ENCODE peak calls at places on chromosomes 6 and 20, in eight cellular contexts. L is HCT116, J is SK-N-SH, A is H1, T is GM12878, Q is HepG2, G is K562, H is endothelial cell of umbilical vein. P is an unnamed sample.

GRCh38 chr6:54291738-54292137 is 16.5 kb upstream of the TINAG start:
- DNase-seq in L (no peak), J (no peak), A (no peak), T (peak), Q (no peak), G (no peak), H (peak), P (no peak)

GRCh38 chr6:133241901-133242760 is 974 bp downstream of the EYA4 start:
- DNase-seq in L (no peak), J (peak), A (no peak), T (no peak), Q (no peak), G (no peak), H (peak), P (peak)

GRCh38 chr20:10550204-10551118 is 115.4 kb downstream of the SLX4IP start:
- DNase-seq in L (no peak), J (no peak), A (no peak), T (no peak), Q (no peak), G (no peak), H (no peak), P (no peak)

GRCh38 chr6:106103728-106104109 is 17.6 kb downstream of the PRDM1 start:
- DNase-seq in L (no peak), J (no peak), A (no peak), T (no peak), Q (no peak), G (no peak), H (no peak), P (no peak)

GRCh38 chr20:31710423-31711250 is 12.0 kb downstream of the BCL2L1 start:
- DNase-seq in L (no peak), J (no peak), A (no peak), T (no peak), Q (no peak), G (no peak), H (no peak), P (no peak)

GRCh38 chr20:44702776-44703175 is 12.4 kb upstream of the CCN5 start:
- DNase-seq in L (no peak), J (no peak), A (no peak), T (no peak), Q (no peak), G (no peak), H (peak), P (no peak)

GRCh38 chr6:36954262-36954931 is at the start of gene PI16:
- DNase-seq in L (no peak), J (no peak), A (no peak), T (no peak), Q (no peak), G (peak), H (no peak), P (no peak)

GRCh38 chr6:39289490-39289889 is 24.7 kb downstream of the KCNK17 start:
- DNase-seq in L (no peak), J (no peak), A (no peak), T (no peak), Q (no peak), G (no peak), H (no peak), P (no peak)

GRCh38 chr20:32635764-32636163 is 38.0 kb downstream of the C20orf203 start:
- DNase-seq in L (no peak), J (no peak), A (no peak), T (no peak), Q (no peak), G (no peak), H (no peak), P (no peak)

GRCh38 chr6:74448850-74449249 is 752.8 kb downstream of the CD109 start:
- DNase-seq in L (no peak), J (no peak), A (no peak), T (no peak), Q (no peak), G (no peak), H (no peak), P (no peak)

GRCh38 chr6:140101818-140102217 is 727.4 kb upstream of the CITED2 start:
- DNase-seq in L (no peak), J (no peak), A (no peak), T (no peak), Q (no peak), G (no peak), H (no peak), P (no peak)

GRCh38 chr20:17444091-17444490 is 87.1 kb downstream of the BFSP1 start:
- DNase-seq in L (no peak), J (no peak), A (no peak), T (no peak), Q (peak), G (no peak), H (no peak), P (no peak)

GRCh38 chr6:6766230-6766905 is 177.8 kb downstream of the LY86 start:
- DNase-seq in L (no peak), J (no peak), A (no peak), T (no peak), Q (no peak), G (no peak), H (no peak), P (no peak)

GRCh38 chr6:11023032-11023431 is 21.1 kb downstream of the ELOVL2 start:
- DNase-seq in L (no peak), J (no peak), A (no peak), T (no peak), Q (no peak), G (no peak), H (no peak), P (no peak)

GRCh38 chr20:22762576-22763256 is 178.3 kb upstream of the FOXA2 start:
- DNase-seq in L (no peak), J (no peak), A (no peak), T (no peak), Q (no peak), G (no peak), H (no peak), P (no peak)

GRCh38 chr20:5662769-5663168 is 87.4 kb upstream of the SHLD1 start:
- DNase-seq in L (no peak), J (no peak), A (no peak), T (no peak), Q (no peak), G (no peak), H (no peak), P (no peak)

GRCh38 chr20:61732511-61733210 is 333.0 kb downstream of the TAF4 start:
- DNase-seq in L (no peak), J (no peak), A (no peak), T (no peak), Q (no peak), G (no peak), H (no peak), P (no peak)

GRCh38 chr20:5268449-5268848 is 48.3 kb downstream of the PROKR2 start:
- DNase-seq in L (no peak), J (no peak), A (no peak), T (no peak), Q (no peak), G (no peak), H (no peak), P (no peak)

GRCh38 chr6:102488729-102489128 is 1095.2 kb downstream of the GRIK2 start:
- DNase-seq in L (no peak), J (no peak), A (no peak), T (no peak), Q (no peak), G (no peak), H (no peak), P (no peak)

GRCh38 chr6:106159531-106159940 is 73.4 kb downstream of the PRDM1 start:
- DNase-seq in L (peak), J (no peak), A (no peak), T (no peak), Q (no peak), G (no peak), H (no peak), P (no peak)

GRCh38 chr6:110875548-110876169 is 1.1 kb downstream of the AMD1 start:
- DNase-seq in L (no peak), J (peak), A (peak), T (no peak), Q (no peak), G (peak), H (peak), P (no peak)

GRCh38 chr6:8437813-8438212 is 2.5 kb upstream of the SLC35B3 start:
- DNase-seq in L (no peak), J (no peak), A (no peak), T (no peak), Q (peak), G (no peak), H (no peak), P (no peak)

GRCh38 chr6:28985396-28986164 is 19.5 kb downstream of the ZNF311 start:
- DNase-seq in L (peak), J (peak), A (peak), T (no peak), Q (peak), G (no peak), H (peak), P (peak)

GRCh38 chr6:106974999-106975698 is 620 bp upstream of the CD24 start:
- DNase-seq in L (no peak), J (peak), A (peak), T (no peak), Q (no peak), G (peak), H (no peak), P (no peak)

GRCh38 chr20:64160118-64160517 is 4.1 kb upstream of the MYT1 start:
- DNase-seq in L (no peak), J (no peak), A (no peak), T (no peak), Q (no peak), G (no peak), H (no peak), P (no peak)

GRCh38 chr6:45049188-45049843 is 278.8 kb upstream of the RUNX2 start:
- DNase-seq in L (no peak), J (no peak), A (no peak), T (no peak), Q (peak), G (no peak), H (peak), P (no peak)

GRCh38 chr6:45057711-45058110 is 270.4 kb upstream of the RUNX2 start:
- DNase-seq in L (no peak), J (no peak), A (no peak), T (no peak), Q (no peak), G (no peak), H (no peak), P (no peak)

GRCh38 chr6:45052325-45052724 is 275.8 kb upstream of the RUNX2 start:
- DNase-seq in L (no peak), J (no peak), A (no peak), T (no peak), Q (no peak), G (no peak), H (no peak), P (no peak)

DNA sequence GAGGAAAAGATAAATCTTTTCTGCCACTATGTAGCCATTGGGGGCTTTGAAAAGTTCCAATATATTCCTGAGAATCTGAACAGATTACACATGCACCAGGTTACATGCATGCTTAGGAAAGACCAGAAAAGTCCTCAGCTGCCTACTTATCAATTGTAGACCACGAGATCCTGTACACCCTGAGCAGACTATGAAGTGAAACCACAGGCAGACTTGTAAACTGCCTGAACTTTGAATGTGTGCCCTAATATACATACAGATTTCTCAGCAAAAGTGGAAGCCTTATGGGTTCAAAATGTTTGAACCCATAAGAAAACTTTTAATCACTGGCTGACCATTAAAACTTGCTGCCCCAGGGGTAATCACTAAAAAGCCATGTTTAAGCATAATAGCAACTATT is 273.5 kb upstream of the RUNX2 start:
- DNase-seq in L (no peak), J (no peak), A (no peak), T (no peak), Q (no peak), G (no peak), H (no peak), P (no peak)
- H3K9ac ChIP-seq in L (no peak), J (no peak), A (no peak), T (no peak), Q (no peak), G (no peak), H (no peak), P (no peak)

GRCh38 chr6:90194371-90194841 is 102.2 kb downstream of the BACH2 start:
- DNase-seq in L (no peak), J (peak), A (no peak), T (no peak), Q (no peak), G (no peak), H (peak), P (no peak)
- TF ChIP-seq POLR2AphosphoS5 in L (no peak), J (peak), A (no peak), T (no peak), Q (no peak), G (no peak), H (no peak), P (no peak)

GRCh38 chr6:43972915-43973304 is 154.3 kb downstream of the MRPL14 start:
- DNase-seq in L (no peak), J (no peak), A (no peak), T (no peak), Q (no peak), G (no peak), H (peak), P (peak)

GRCh38 chr6:43971776-43972126 is 155.5 kb downstream of the MRPL14 start:
- DNase-seq in L (no peak), J (no peak), A (peak), T (no peak), Q (no peak), G (no peak), H (no peak), P (peak)

GRCh38 chr6:43973351-43973750 is 153.9 kb downstream of the MRPL14 start:
- DNase-seq in L (no peak), J (no peak), A (no peak), T (no peak), Q (no peak), G (no peak), H (no peak), P (no peak)

GRCh38 chr6:43970913-43971775 is 156.1 kb downstream of the MRPL14 start:
- DNase-seq in L (no peak), J (no peak), A (peak), T (no peak), Q (no peak), G (peak), H (no peak), P (no peak)

DNA sequence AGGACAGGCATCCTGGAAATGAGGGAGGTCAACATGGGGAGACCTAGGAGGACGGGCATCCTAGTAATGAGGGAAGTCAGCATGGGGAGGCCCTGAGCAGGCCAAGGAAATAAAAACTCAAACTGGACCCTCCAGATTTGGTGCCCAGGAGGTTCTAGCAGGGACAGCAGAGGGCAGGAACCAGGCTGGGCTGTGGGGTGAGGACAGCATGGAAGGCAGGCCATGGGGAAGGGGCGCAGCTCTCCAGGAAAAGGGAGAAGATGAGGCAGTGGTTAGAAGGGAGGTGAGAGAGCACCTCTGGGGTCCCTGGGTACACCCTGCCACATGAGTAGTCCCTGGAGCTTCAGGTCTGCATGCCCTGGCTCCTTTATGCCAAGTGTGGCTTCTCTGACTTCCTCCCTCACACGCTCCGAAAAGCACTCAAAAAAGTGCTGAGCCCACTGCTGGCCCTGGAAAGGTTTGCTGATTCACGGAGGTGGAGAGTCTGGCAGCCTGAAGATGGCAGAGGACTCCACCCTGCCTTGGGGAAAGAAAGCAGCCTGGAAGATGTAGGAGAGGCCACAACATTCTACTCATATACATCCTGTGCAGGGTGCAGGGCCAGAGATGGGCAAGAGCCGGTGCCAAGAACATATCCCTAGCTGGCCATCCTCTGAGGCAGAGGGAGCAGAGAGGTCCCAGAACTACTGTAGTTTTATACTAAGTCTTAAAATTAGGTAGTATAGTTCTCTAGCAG is 154.9 kb downstream of the MRPL14 start:
- DNase-seq in L (no peak), J (no peak), A (no peak), T (no peak), Q (no peak), G (no peak), H (no peak), P (peak)
- H3K27ac ChIP-seq in L (no peak), J (peak), A (no peak), T (no peak), Q (no peak), G (peak), H (no peak), P (peak)

DNA sequence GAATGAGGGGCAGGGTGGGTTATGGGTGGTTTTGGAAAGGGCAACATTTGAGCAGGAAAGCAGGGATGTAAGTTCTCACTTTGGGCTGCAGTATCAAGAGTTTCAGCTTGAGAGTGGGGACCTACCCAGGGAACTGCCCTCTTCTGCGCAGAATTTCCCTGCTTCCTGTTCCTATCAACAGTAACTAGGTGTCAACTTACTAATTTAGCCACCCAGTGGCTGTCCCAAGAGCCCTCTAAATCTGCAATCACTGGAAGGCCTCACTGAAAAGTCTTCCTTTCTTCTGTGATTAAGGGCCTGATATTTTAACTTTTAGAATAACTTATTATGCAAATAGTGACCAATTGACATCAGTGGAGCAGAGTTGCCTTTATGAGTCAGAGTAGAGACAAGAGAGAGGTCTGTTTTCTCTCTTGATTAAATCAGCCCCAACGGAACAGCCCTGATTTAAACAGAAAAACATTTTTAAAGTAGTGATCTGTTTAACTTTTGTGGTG is 118.2 kb upstream of the RIPOR2 start:
- DNase-seq in L (no peak), J (no peak), A (no peak), T (no peak), Q (no peak), G (no peak), H (peak), P (no peak)
- H3K9ac ChIP-seq in L (no peak), J (peak), A (no peak), T (no peak), Q (no peak), G (no peak), H (no peak), P (no peak)

GRCh38 chr20:53753880-53754459 is 160.3 kb upstream of the ZNF217 start:
- DNase-seq in L (no peak), J (no peak), A (no peak), T (no peak), Q (peak), G (no peak), H (no peak), P (no peak)

GRCh38 chr20:53752583-53752970 is 158.9 kb upstream of the ZNF217 start:
- DNase-seq in L (no peak), J (no peak), A (no peak), T (no peak), Q (no peak), G (no peak), H (no peak), P (no peak)

GRCh38 chr20:53750827-53751393 is 157.3 kb upstream of the ZNF217 start:
- DNase-seq in L (no peak), J (peak), A (no peak), T (peak), Q (no peak), G (peak), H (peak), P (peak)

GRCh38 chr20:53751394-53752368 is 158.0 kb upstream of the ZNF217 start:
- DNase-seq in L (no peak), J (no peak), A (no peak), T (peak), Q (no peak), G (no peak), H (peak), P (no peak)

GRCh38 chr20:53752971-53753879 is 159.6 kb upstream of the ZNF217 start:
- DNase-seq in L (no peak), J (no peak), A (no peak), T (no peak), Q (no peak), G (peak), H (no peak), P (no peak)
- TF ChIP-seq POLR2AphosphoS5 in L (peak), J (no peak), A (peak), T (no peak), Q (no peak), G (peak), H (no peak), P (peak)

DNA sequence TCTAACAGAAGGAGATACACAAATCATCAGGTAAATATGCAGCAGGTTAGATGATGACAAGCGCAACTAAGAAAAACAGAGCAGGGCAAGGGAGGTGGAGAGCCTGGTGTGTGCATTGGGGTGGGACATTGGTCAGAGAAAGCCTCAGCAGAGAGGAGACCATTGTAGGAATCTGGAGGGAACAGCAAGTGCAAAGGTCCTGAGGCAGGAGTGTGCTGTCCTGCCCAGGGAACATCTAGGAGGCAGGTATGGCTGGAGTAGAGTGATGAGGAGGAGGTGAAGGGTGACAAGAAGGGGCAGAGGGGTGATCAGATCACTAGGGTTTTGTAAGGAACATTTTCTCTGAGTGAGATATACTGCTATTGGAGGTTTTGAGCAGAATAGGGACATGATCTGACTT is 90.1 kb downstream of the NCR2 start:
- DNase-seq in L (no peak), J (no peak), A (no peak), T (no peak), Q (no peak), G (no peak), H (no peak), P (no peak)
- H3K27ac ChIP-seq in L (no peak), J (no peak), A (no peak), T (no peak), Q (no peak), G (no peak), H (no peak), P (no peak)

DNA sequence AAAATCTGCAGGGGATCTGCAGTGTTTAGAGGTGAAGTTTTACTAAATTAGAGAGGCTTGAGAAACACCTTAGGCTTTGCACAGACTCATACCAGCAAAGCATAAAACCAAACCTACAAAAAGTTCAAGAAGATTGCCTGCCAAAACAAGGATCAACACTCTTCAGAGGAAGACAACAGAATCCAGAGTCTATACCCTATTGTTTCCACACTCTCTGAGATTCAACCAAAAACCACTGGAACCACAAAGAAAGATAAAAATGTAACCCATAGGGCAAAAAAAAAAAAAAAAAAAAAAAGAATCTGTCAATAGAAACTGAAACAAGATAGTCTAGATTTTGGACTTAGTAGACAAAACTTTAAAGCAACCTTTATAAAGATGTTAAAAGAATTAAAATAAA is 102.7 kb downstream of the ANKRD60 start:
- DNase-seq in L (no peak), J (no peak), A (no peak), T (no peak), Q (no peak), G (no peak), H (no peak), P (no peak)
- H3K9ac ChIP-seq in L (no peak), J (no peak), A (no peak), T (no peak), Q (no peak), G (no peak), H (no peak), P (no peak)

GRCh38 chr20:37314099-37314498 is 24.6 kb downstream of the MANBAL start:
- DNase-seq in L (no peak), J (peak), A (no peak), T (no peak), Q (no peak), G (no peak), H (no peak), P (no peak)

GRCh38 chr20:37315293-37316110 is 26.0 kb downstream of the MANBAL start:
- DNase-seq in L (no peak), J (peak), A (no peak), T (no peak), Q (no peak), G (no peak), H (no peak), P (no peak)

GRCh38 chr20:37311710-37312355 is 22.4 kb downstream of the MANBAL start:
- DNase-seq in L (no peak), J (no peak), A (no peak), T (no peak), Q (no peak), G (no peak), H (no peak), P (no peak)

GRCh38 chr20:37314617-37315292 is 25.3 kb downstream of the MANBAL start:
- DNase-seq in L (no peak), J (peak), A (no peak), T (no peak), Q (no peak), G (peak), H (no peak), P (no peak)

GRCh38 chr20:37313546-37314091 is 24.2 kb downstream of the MANBAL start:
- DNase-seq in L (no peak), J (no peak), A (no peak), T (no peak), Q (no peak), G (no peak), H (no peak), P (no peak)
- TF ChIP-seq POLR2AphosphoS5 in L (no peak), J (no peak), A (no peak), T (no peak), Q (no peak), G (no peak), H (no peak), P (no peak)

P was measured in SK-N-MC.